ENCODE peak calls at places on chromosome 1, in nine cellular contexts. Z is activated CD4-positive, alpha-beta T cell treated with anti-CD3 and anti-CD28 coated beads for 4 hours; D is G401; K is HEK293T; U is NCI-H82; O is OCI-M1; V is spleen; P is NCI-H1092; H is Caki2. L is an unnamed sample.

GRCh38 chr1:7893529-7894180 is 40.8 kb upstream of the UTS2 start:
- DNase-seq in P (no peak), V (no peak), O (no peak), D (no peak), K (no peak), Z (no peak), U (no peak), H (peak; percentile 22), L (no peak)

GRCh38 chr1:197313713-197314112 is 45.7 kb downstream of the CRB1 start:
- DNase-seq in Z (no peak), U (no peak), D (no peak), V (no peak), H (peak; percentile 41), P (no peak), K (no peak), O (no peak), L (no peak)

GRCh38 chr1:212962509-212962908 is 12.2 kb downstream of the VASH2 start:
- DNase-seq in K (no peak), V (no peak), U (no peak), D (no peak), O (no peak), P (peak; percentile 45), H (no peak), Z (no peak), L (no peak)

GRCh38 chr1:23902611-23903278 is 10.4 kb downstream of the CNR2 start:
- DNase-seq in Z (no peak), H (no peak), U (no peak), O (no peak), P (no peak), V (no peak), K (no peak), D (no peak), L (no peak)

GRCh38 chr1:41322835-41323234 is 38.4 kb upstream of the FOXO6 start:
- DNase-seq in Z (peak; percentile 16), K (peak; percentile 58), U (peak; percentile 81), D (peak; percentile 33), H (no peak), V (no peak), O (peak; percentile 78), P (peak; percentile 57), L (no peak)

GRCh38 chr1:156160744-156161181 is 7.4 kb downstream of the SEMA4A start:
- DNase-seq in H (peak; percentile 53), K (peak; percentile 93), P (peak; percentile 76), O (no peak), D (peak; percentile 89), V (peak; percentile 85), U (peak; percentile 97), Z (peak; percentile 64), L (peak; percentile 54)

GRCh38 chr1:116375884-116376733 is 3.1 kb downstream of the ATP1A1 start:
- DNase-seq in K (peak; percentile 25), D (peak; percentile 72), U (peak; percentile 62), Z (peak; percentile 45), H (peak; percentile 64), O (peak; percentile 36), V (peak; percentile 81), P (no peak), L (no peak)

GRCh38 chr1:185719021-185719420 is 15.2 kb upstream of the HMCN1 start:
- DNase-seq in P (no peak), O (peak; percentile 22), V (no peak), D (peak; percentile 4), H (peak; percentile 90), K (peak; percentile 57), U (peak; percentile 26), Z (no peak), L (no peak)

GRCh38 chr1:245383396-245384330 is 228.9 kb downstream of the KIF26B start:
- DNase-seq in D (peak; percentile 73), O (no peak), U (no peak), K (no peak), Z (no peak), P (no peak), V (no peak), H (no peak), L (no peak)

GRCh38 chr1:115330480-115331013 is 7.5 kb downstream of the NGF start:
- DNase-seq in D (no peak), U (no peak), V (no peak), P (no peak), O (no peak), K (no peak), H (no peak), Z (no peak), L (no peak)

GRCh38 chr1:92951141-92951582 is 10.1 kb downstream of the DIPK1A start:
- DNase-seq in K (no peak), Z (peak; percentile 14), H (peak; percentile 74), O (peak; percentile 74), D (no peak), U (no peak), P (no peak), V (no peak), L (no peak)

GRCh38 chr1:25729774-25730173 is 70.2 kb upstream of the SELENON start:
- DNase-seq in P (no peak), U (peak; percentile 26), K (no peak), V (no peak), O (no peak), D (no peak), H (no peak), Z (no peak), L (no peak)

GRCh38 chr1:36570478-36571060 is 87.9 kb upstream of the CSF3R start:
- DNase-seq in O (no peak), P (no peak), K (no peak), V (peak; percentile 40), D (no peak), H (no peak), U (no peak), Z (no peak), L (no peak)

GRCh38 chr1:42784946-42785693 is at the start of gene TMEM269:
- DNase-seq in P (no peak), K (no peak), U (no peak), H (no peak), D (no peak), O (no peak), Z (peak; percentile 27), V (peak; percentile 79), L (peak; percentile 27)

GRCh38 chr1:195562074-195562473 is 1046.2 kb downstream of the KCNT2 start:
- DNase-seq in D (no peak), U (no peak), K (no peak), V (no peak), O (no peak), P (no peak), H (no peak), Z (no peak), L (no peak)

GRCh38 chr1:113515498-113515897 is 125.2 kb downstream of the MAGI3 start:
- DNase-seq in O (no peak), D (no peak), H (no peak), K (no peak), Z (no peak), U (no peak), P (no peak), V (no peak), L (no peak)

GRCh38 chr1:221470000-221470698 is 271.7 kb downstream of the DUSP10 start:
- DNase-seq in D (no peak), H (no peak), U (peak; percentile 24), V (no peak), K (no peak), O (no peak), Z (no peak), P (no peak), L (no peak)